ENCODE peak calls at places on chromosome 14, in six cellular contexts. K, R, X, E, L and V are unnamed samples. For H3K4me1, the result is how much of the 10 kb centered on the place peaks cover.

GRCh38 chr14:89201645-89202044 is 215.4 kb downstream of the FOXN3 start:
- DNase-seq in K (no peak), R (no peak), X (no peak), E (no peak), L (no peak), V (no peak)

GRCh38 chr14:101367421-101368261 is 193.7 kb upstream of the DIO3 start:
- DNase-seq in K (no peak), R (no peak), X (peak), E (no peak), L (no peak), V (peak)

GRCh38 chr14:93430889-93431670 is at the start of gene UNC79:
- DNase-seq in K (peak), R (peak), X (no peak), E (no peak), L (peak), V (peak)

GRCh38 chr14:57293851-57294837 is 25.4 kb downstream of the AP5M1 start:
- DNase-seq in K (peak), R (no peak), X (no peak), E (no peak), L (no peak), V (no peak)

GRCh38 chr14:73759183-73759713 is 45.1 kb upstream of the PNMA1 start:
- DNase-seq in K (peak), R (peak), X (no peak), E (peak), L (peak), V (peak)

GRCh38 chr14:55688566-55688965 is 108.6 kb downstream of the KTN1 start:
- DNase-seq in K (no peak), R (no peak), X (no peak), E (no peak), L (no peak), V (no peak)

GRCh38 chr14:67428501-67429031 is 16.6 kb upstream of the PLEK2 start:
- DNase-seq in K (no peak), R (peak), X (no peak), E (peak), L (no peak), V (peak)

GRCh38 chr14:68229423-68229831 is 409.8 kb downstream of the RAD51B start:
- DNase-seq in K (no peak), R (no peak), X (no peak), E (no peak), L (no peak), V (no peak)

GRCh38 chr14:34081126-34081575 is 130.3 kb upstream of the EGLN3 start:
- DNase-seq in K (no peak), R (no peak), X (no peak), E (no peak), L (peak), V (no peak)

GRCh38 chr14:63737582-63738006 is 9.7 kb upstream of the SGPP1 start:
- DNase-seq in K (no peak), R (no peak), X (no peak), E (no peak), L (no peak), V (no peak)

GRCh38 chr14:94292872-94293577 is at the start of gene SERPINA10:
- DNase-seq in K (no peak), R (no peak), X (no peak), E (no peak), L (no peak), V (no peak)

GRCh38 chr14:82999802-83000201 is 1466.1 kb upstream of the SEL1L start:
- DNase-seq in K (peak), R (no peak), X (no peak), E (no peak), L (no peak), V (peak)

GRCh38 chr14:28744126-28744525 is 22.5 kb upstream of the FOXG1 start:
- DNase-seq in K (no peak), R (no peak), X (no peak), E (no peak), L (no peak), V (no peak)

GRCh38 chr14:69685716-69686115 is 74.3 kb downstream of the SUSD6 start:
- DNase-seq in K (no peak), R (peak), X (peak), E (peak), L (peak), V (no peak)

GRCh38 chr14:78598046-78598652 is 428.0 kb downstream of the NRXN3 start:
- DNase-seq in K (peak), R (peak), X (no peak), E (peak), L (peak), V (peak)

GRCh38 chr14:105290598-105291356 is 10.0 kb downstream of the BRF1 start:
- DNase-seq in K (peak), R (no peak), X (no peak), E (no peak), L (no peak), V (no peak)

GRCh38 chr14:59199205-59199604 is 10.7 kb downstream of the DAAM1 start:
- DNase-seq in K (no peak), R (no peak), X (no peak), E (no peak), L (no peak), V (no peak)

GRCh38 chr14:104037903-104038302 is 47.6 kb upstream of the ASPG start:
- DNase-seq in K (no peak), R (peak), X (no peak), E (no peak), L (peak), V (no peak)

GRCh38 chr14:103366741-103367140 is 18.5 kb upstream of the MARK3 start:
- DNase-seq in K (no peak), R (no peak), X (no peak), E (no peak), L (no peak), V (no peak)

DNA sequence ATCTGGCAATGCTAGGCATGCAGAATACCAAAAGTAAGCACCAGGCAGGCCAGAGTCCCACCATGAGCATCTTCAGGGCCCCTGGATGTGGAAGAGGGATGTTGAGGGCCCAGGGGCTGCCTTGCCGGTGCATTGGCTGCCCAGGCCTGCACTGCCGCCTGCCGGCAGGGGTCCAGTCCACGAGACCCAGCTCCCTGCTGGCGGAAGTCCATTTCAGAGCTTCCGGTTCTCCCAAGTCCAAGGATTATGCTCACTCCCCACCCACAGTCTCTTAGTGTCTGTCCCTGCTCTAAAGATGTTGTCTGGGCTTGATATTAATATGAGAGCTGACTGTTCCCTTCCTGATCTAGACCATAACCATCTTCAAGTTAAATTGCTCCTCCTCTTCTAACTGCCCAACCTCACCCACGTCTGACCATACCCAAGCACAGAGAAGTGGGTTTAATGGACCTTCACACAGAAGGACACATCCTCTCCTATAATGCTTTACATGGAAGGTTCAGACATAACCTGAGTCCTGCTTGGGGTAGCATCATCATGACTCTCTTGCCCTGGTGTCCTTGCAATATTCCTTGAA is 117.4 kb downstream of the DAD1 start:
- DNase-seq in K (peak), R (peak), X (no peak), E (peak), L (no peak), V (peak)
- H3K27ac ChIP-seq in K (no peak), R (no peak), X (no peak), E (no peak), L (no peak), V (no peak)

GRCh38 chr14:52049271-52049670 is 19.6 kb downstream of the NID2 start:
- DNase-seq in K (no peak), R (no peak), X (no peak), E (no peak), L (no peak), V (no peak)
- H3K4me1 ChIP-seq in K (under half), R (under half), X (under half), E (half or more), L (half or more), V (under half)

DNA sequence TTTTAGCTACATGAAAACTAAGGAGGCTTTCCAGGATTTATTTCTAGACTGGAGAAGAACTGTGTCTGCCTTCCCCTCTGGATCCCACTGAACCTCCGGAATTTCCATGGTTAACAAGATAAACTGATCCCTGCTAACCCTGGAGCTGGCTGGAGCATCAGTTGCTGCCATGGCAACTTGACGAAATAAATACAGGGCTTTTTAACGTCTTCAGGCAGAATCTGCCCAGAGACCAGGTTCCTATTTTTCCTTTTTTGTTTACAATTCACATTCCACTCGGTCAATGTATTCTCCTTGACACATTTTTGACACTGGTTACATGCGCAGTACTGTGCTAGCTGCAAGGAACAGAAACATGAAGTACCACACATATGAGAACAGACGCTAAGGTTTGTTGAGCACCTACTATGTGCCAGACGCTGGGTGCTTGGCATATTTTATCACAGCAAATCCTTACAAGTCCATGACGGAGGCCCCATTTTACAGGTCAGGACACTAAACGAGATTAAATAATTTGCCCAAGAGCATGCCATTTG is 1.7 kb downstream of the C14orf132 start:
- DNase-seq in K (no peak), R (no peak), X (no peak), E (no peak), L (no peak), V (peak)
- H3K27ac ChIP-seq in K (no peak), R (no peak), X (no peak), E (peak), L (no peak), V (no peak)

DNA sequence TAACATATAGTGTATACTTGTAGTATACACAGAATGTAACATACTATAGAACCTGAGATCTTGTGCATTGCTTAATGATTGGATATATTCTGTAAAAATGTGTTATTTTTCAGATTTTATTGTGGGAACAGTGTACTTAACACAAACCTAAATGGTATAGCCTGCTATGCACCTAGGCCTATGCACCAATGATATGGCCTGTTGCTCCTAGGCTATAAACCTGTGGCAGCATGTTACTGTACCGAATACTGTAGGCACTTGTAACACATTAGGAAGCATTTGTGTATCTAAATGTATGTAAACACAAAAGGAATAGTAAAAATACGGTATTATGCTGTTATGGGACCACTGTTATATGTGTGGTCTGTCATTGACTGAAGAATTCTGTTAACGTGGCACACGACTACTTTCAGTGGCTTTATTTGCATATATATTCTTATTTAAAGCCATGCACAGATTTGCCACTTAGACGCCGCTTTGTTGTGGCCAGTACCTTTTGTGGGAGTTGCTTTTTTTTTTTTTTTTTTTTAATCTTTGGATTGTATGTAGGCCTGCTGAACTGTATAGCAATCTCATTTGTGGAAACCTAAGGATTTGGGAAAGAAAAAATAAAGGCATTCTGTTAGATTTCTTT is 7.4 kb downstream of the PAPOLA start:
- DNase-seq in K (no peak), R (no peak), X (no peak), E (no peak), L (no peak), V (no peak)
- H3K4me1 ChIP-seq in K (half or more), R (under half), X (under half), E (half or more), L (half or more), V (under half)

DNA sequence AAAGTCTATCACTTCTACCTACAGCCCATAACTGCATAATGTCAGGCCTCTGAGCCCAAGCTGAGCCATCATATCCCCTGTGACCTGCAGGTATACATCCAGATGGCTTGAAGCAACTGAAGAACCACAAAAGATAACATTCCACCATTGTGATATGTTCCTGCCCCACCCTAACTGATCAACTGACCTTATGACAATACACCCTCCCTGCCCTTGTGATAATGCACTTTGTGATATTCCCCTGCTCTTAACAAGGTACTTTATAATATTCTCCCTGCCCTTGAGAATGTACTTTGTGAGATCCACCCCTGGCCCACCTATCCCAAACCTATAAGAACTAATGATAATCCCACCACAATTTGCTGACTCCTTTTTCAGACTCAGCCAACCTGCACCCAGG is 24.4 kb downstream of the DDHD1 start:
- DNase-seq in K (no peak), R (no peak), X (no peak), E (no peak), L (no peak), V (no peak)
- H3K27ac ChIP-seq in K (no peak), R (no peak), X (no peak), E (no peak), L (no peak), V (no peak)

GRCh38 chr14:50083467-50084337 is 32.7 kb downstream of the VCPKMT start:
- DNase-seq in K (no peak), R (no peak), X (no peak), E (no peak), L (no peak), V (no peak)
- H3K4me1 ChIP-seq in K (under half), R (under half), X (under half), E (under half), L (under half), V (under half)

GRCh38 chr14:90781876-90782275 is 34.4 kb downstream of the TTC7B start:
- DNase-seq in K (no peak), R (no peak), X (no peak), E (no peak), L (no peak), V (no peak)
- H3K27ac ChIP-seq in K (no peak), R (no peak), X (no peak), E (no peak), L (no peak), V (no peak)

GRCh38 chr14:24839617-24840203 is 205.7 kb upstream of the GZMB start:
- DNase-seq in K (no peak), R (no peak), X (no peak), E (no peak), L (no peak), V (no peak)

GRCh38 chr14:24837280-24838046 is 203.5 kb upstream of the GZMB start:
- DNase-seq in K (no peak), R (no peak), X (no peak), E (no peak), L (no peak), V (peak)

GRCh38 chr14:24840204-24840893 is 206.4 kb upstream of the GZMB start:
- DNase-seq in K (no peak), R (no peak), X (no peak), E (no peak), L (no peak), V (no peak)

GRCh38 chr14:24834951-24835350 is 201.0 kb upstream of the GZMB start:
- DNase-seq in K (no peak), R (no peak), X (no peak), E (no peak), L (no peak), V (no peak)

DNA sequence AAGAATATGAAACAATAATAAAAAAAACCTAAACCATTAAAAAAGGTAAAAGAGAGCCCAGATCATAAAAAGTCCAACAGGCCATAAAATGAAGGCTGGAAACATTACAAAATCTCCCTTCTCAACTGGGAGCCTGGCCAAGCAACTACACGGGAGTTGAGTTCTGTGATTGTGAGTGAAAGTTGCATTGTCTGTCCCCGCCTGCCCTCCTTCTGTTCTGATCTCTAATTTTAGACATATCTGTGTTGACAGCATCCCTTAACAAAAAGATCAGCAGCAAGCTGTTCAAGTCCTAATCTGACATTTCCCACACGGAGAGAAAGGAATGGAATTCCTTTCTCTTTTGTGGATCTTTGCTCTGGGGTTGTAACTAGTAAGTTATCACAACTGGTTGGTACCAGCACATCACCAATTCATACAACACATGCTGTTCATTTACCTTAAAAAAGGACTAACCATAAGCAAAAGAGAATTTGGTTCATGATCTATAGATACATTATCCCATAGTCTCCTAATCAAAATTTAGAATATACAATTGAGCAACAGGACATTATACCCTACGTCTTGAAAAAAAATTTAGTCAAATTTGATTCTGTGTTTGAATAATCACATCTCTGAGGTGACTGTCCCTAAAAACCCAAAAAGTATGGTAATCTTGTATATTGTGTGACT is 205.1 kb upstream of the GZMB start:
- DNase-seq in K (no peak), R (no peak), X (no peak), E (no peak), L (peak), V (no peak)
- H3K4me1 ChIP-seq in K (under half), R (under half), X (under half), E (under half), L (under half), V (under half)

GRCh38 chr14:61466905-61467280 is 145.5 kb downstream of the PRKCH start:
- DNase-seq in K (no peak), R (no peak), X (no peak), E (no peak), L (no peak), V (no peak)
- H3K27ac ChIP-seq in K (peak), R (no peak), X (no peak), E (peak), L (peak), V (no peak)